ENCODE peak calls at places on chromosomes 12 and 14, in six cellular contexts. K, T, N, J, Z and U are unnamed samples.
A peak's percentile ranks its signal among the peaks of the same experiment; 100 is the strongest.

GRCh38 chr12:20367731-20368652 is at the start of gene PDE3A:
- DNase-seq in K (no peak), T (no peak), N (peak; percentile 14), J (no peak), Z (peak; percentile 91), U (peak; percentile 62)

GRCh38 chr14:23054000-23054811 is 3.1 kb downstream of the CDH24 start:
- DNase-seq in K (peak; percentile 52), T (no peak), N (no peak), J (no peak), Z (no peak), U (no peak)

GRCh38 chr12:124621296-124621660 is 53.9 kb upstream of the NCOR2 start:
- DNase-seq in K (no peak), T (no peak), N (peak; percentile 74), J (no peak), Z (peak; percentile 84), U (no peak)

GRCh38 chr14:63249112-63249511 is 44.9 kb downstream of the RHOJ start:
- DNase-seq in K (no peak), T (no peak), N (no peak), J (no peak), Z (peak; percentile 41), U (no peak)

GRCh38 chr12:50932787-50933280 is 19.5 kb upstream of the HIGD1C start:
- DNase-seq in K (no peak), T (no peak), N (no peak), J (no peak), Z (no peak), U (no peak)

GRCh38 chr14:49593016-49593415 is 5.7 kb upstream of the LRR1 start:
- DNase-seq in K (no peak), T (no peak), N (no peak), J (no peak), Z (peak; percentile 33), U (no peak)

GRCh38 chr12:13851828-13852227 is 129.6 kb downstream of the GRIN2B start:
- DNase-seq in K (no peak), T (no peak), N (no peak), J (no peak), Z (no peak), U (no peak)

GRCh38 chr12:75438052-75438754 is 42.4 kb upstream of the GLIPR1 start:
- DNase-seq in K (no peak), T (peak; percentile 7), N (no peak), J (no peak), Z (no peak), U (no peak)

GRCh38 chr14:102935756-102936155 is 13.3 kb downstream of the AMN start:
- DNase-seq in K (no peak), T (no peak), N (no peak), J (no peak), Z (no peak), U (no peak)